ENCODE peak calls at places on chromosomes 2 and 18, in eight cellular contexts. One of them, this sample, is unnamed.

GRCh38 chr2:37648316-37649011 is 23.0 kb downstream of the CDC42EP3 start:
- DNase-seq in cardiac muscle cell: no peak
- DNase-seq in HCT116: no peak
- DNase-seq in effector memory CD4-positive, alpha-beta T cell: peak; percentile 35
- DNase-seq in CD8-positive, alpha-beta memory T cell: peak; percentile 61
- DNase-seq in iPS DF 6.9: no peak
- DNase-seq in CD4-positive, alpha-beta T cell: no peak
- DNase-seq in upper lobe of right lung: peak; percentile 78
- DNase-seq in this sample: peak; percentile 52

GRCh38 chr2:135304694-135305093 is 226.3 kb downstream of the ZRANB3 start:
- DNase-seq in cardiac muscle cell: no peak
- DNase-seq in HCT116: no peak
- DNase-seq in effector memory CD4-positive, alpha-beta T cell: no peak
- DNase-seq in CD8-positive, alpha-beta memory T cell: no peak
- DNase-seq in iPS DF 6.9: no peak
- DNase-seq in CD4-positive, alpha-beta T cell: no peak
- DNase-seq in upper lobe of right lung: no peak
- DNase-seq in this sample: no peak

GRCh38 chr2:219997341-219997851 is 370.0 kb downstream of the SLC4A3 start:
- DNase-seq in cardiac muscle cell: peak; percentile 74
- DNase-seq in HCT116: no peak
- DNase-seq in effector memory CD4-positive, alpha-beta T cell: no peak
- DNase-seq in CD8-positive, alpha-beta memory T cell: no peak
- DNase-seq in iPS DF 6.9: peak; percentile 66
- DNase-seq in CD4-positive, alpha-beta T cell: no peak
- DNase-seq in upper lobe of right lung: no peak
- DNase-seq in this sample: no peak

GRCh38 chr2:85650456-85650855 is 17.5 kb downstream of the SFTPB start:
- DNase-seq in cardiac muscle cell: no peak
- DNase-seq in HCT116: no peak
- DNase-seq in effector memory CD4-positive, alpha-beta T cell: no peak
- DNase-seq in CD8-positive, alpha-beta memory T cell: no peak
- DNase-seq in iPS DF 6.9: no peak
- DNase-seq in CD4-positive, alpha-beta T cell: no peak
- DNase-seq in upper lobe of right lung: no peak
- DNase-seq in this sample: no peak

GRCh38 chr2:151817929-151818328 is 10.3 kb downstream of the ARL5A start:
- DNase-seq in cardiac muscle cell: no peak
- DNase-seq in HCT116: no peak
- DNase-seq in effector memory CD4-positive, alpha-beta T cell: no peak
- DNase-seq in CD8-positive, alpha-beta memory T cell: no peak
- DNase-seq in iPS DF 6.9: no peak
- DNase-seq in CD4-positive, alpha-beta T cell: no peak
- DNase-seq in upper lobe of right lung: no peak
- DNase-seq in this sample: no peak

GRCh38 chr2:60486067-60486466 is 67.4 kb downstream of the BCL11A start:
- DNase-seq in cardiac muscle cell: no peak
- DNase-seq in HCT116: no peak
- DNase-seq in effector memory CD4-positive, alpha-beta T cell: no peak
- DNase-seq in CD8-positive, alpha-beta memory T cell: no peak
- DNase-seq in iPS DF 6.9: no peak
- DNase-seq in CD4-positive, alpha-beta T cell: no peak
- DNase-seq in upper lobe of right lung: no peak
- DNase-seq in this sample: no peak

GRCh38 chr2:85902496-85902895 is 13.7 kb upstream of the ST3GAL5 start:
- DNase-seq in cardiac muscle cell: no peak
- DNase-seq in HCT116: no peak
- DNase-seq in effector memory CD4-positive, alpha-beta T cell: no peak
- DNase-seq in CD8-positive, alpha-beta memory T cell: no peak
- DNase-seq in iPS DF 6.9: no peak
- DNase-seq in CD4-positive, alpha-beta T cell: no peak
- DNase-seq in upper lobe of right lung: no peak
- DNase-seq in this sample: no peak

GRCh38 chr2:233901367-233901766 is 15.8 kb upstream of the TRPM8 start:
- DNase-seq in cardiac muscle cell: no peak
- DNase-seq in HCT116: no peak
- DNase-seq in effector memory CD4-positive, alpha-beta T cell: no peak
- DNase-seq in CD8-positive, alpha-beta memory T cell: no peak
- DNase-seq in iPS DF 6.9: no peak
- DNase-seq in CD4-positive, alpha-beta T cell: no peak
- DNase-seq in upper lobe of right lung: no peak
- DNase-seq in this sample: no peak

GRCh38 chr2:9248363-9248762 is 41.8 kb downstream of the ASAP2 start:
- DNase-seq in cardiac muscle cell: no peak
- DNase-seq in HCT116: no peak
- DNase-seq in effector memory CD4-positive, alpha-beta T cell: no peak
- DNase-seq in CD8-positive, alpha-beta memory T cell: no peak
- DNase-seq in iPS DF 6.9: no peak
- DNase-seq in CD4-positive, alpha-beta T cell: no peak
- DNase-seq in upper lobe of right lung: no peak
- DNase-seq in this sample: no peak

GRCh38 chr2:36374586-36374985 is 19.0 kb downstream of the CRIM1 start:
- DNase-seq in cardiac muscle cell: no peak
- DNase-seq in HCT116: no peak
- DNase-seq in effector memory CD4-positive, alpha-beta T cell: no peak
- DNase-seq in CD8-positive, alpha-beta memory T cell: no peak
- DNase-seq in iPS DF 6.9: no peak
- DNase-seq in CD4-positive, alpha-beta T cell: no peak
- DNase-seq in upper lobe of right lung: no peak
- DNase-seq in this sample: no peak

GRCh38 chr18:11585596-11585995 is 23.8 kb upstream of the SLC35G4 start:
- DNase-seq in cardiac muscle cell: no peak
- DNase-seq in HCT116: no peak
- DNase-seq in effector memory CD4-positive, alpha-beta T cell: no peak
- DNase-seq in CD8-positive, alpha-beta memory T cell: no peak
- DNase-seq in iPS DF 6.9: no peak
- DNase-seq in CD4-positive, alpha-beta T cell: no peak
- DNase-seq in upper lobe of right lung: no peak
- DNase-seq in this sample: no peak

GRCh38 chr2:195498176-195498575 is 158.8 kb upstream of the SLC39A10 start:
- DNase-seq in cardiac muscle cell: peak; percentile 33
- DNase-seq in HCT116: peak; percentile 33
- DNase-seq in effector memory CD4-positive, alpha-beta T cell: peak; percentile 31
- DNase-seq in CD8-positive, alpha-beta memory T cell: peak; percentile 51
- DNase-seq in iPS DF 6.9: peak; percentile 22
- DNase-seq in CD4-positive, alpha-beta T cell: peak; percentile 55
- DNase-seq in upper lobe of right lung: no peak
- DNase-seq in this sample: peak; percentile 64

GRCh38 chr2:195575879-195576391 is 81.1 kb upstream of the SLC39A10 start:
- DNase-seq in cardiac muscle cell: no peak
- DNase-seq in HCT116: peak; percentile 24
- DNase-seq in effector memory CD4-positive, alpha-beta T cell: no peak
- DNase-seq in CD8-positive, alpha-beta memory T cell: no peak
- DNase-seq in iPS DF 6.9: no peak
- DNase-seq in CD4-positive, alpha-beta T cell: no peak
- DNase-seq in upper lobe of right lung: no peak
- DNase-seq in this sample: no peak

GRCh38 chr2:82198809-82199492 is 1894.4 kb upstream of the LRRTM1 start:
- DNase-seq in cardiac muscle cell: no peak
- DNase-seq in HCT116: no peak
- DNase-seq in effector memory CD4-positive, alpha-beta T cell: no peak
- DNase-seq in CD8-positive, alpha-beta memory T cell: no peak
- DNase-seq in iPS DF 6.9: peak; percentile 57
- DNase-seq in CD4-positive, alpha-beta T cell: no peak
- DNase-seq in upper lobe of right lung: no peak
- DNase-seq in this sample: no peak

GRCh38 chr2:224252601-224253000 is 149.3 kb downstream of the FAM124B start:
- DNase-seq in cardiac muscle cell: no peak
- DNase-seq in HCT116: no peak
- DNase-seq in effector memory CD4-positive, alpha-beta T cell: no peak
- DNase-seq in CD8-positive, alpha-beta memory T cell: no peak
- DNase-seq in iPS DF 6.9: no peak
- DNase-seq in CD4-positive, alpha-beta T cell: no peak
- DNase-seq in upper lobe of right lung: no peak
- DNase-seq in this sample: no peak

GRCh38 chr2:119116411-119117295 is 41.9 kb downstream of the C1QL2 start:
- DNase-seq in cardiac muscle cell: no peak
- DNase-seq in HCT116: no peak
- DNase-seq in effector memory CD4-positive, alpha-beta T cell: no peak
- DNase-seq in CD8-positive, alpha-beta memory T cell: no peak
- DNase-seq in iPS DF 6.9: no peak
- DNase-seq in CD4-positive, alpha-beta T cell: no peak
- DNase-seq in upper lobe of right lung: no peak
- DNase-seq in this sample: no peak

GRCh38 chr2:47274054-47274779 is 119.1 kb upstream of the STPG4 start:
- DNase-seq in cardiac muscle cell: no peak
- DNase-seq in HCT116: no peak
- DNase-seq in effector memory CD4-positive, alpha-beta T cell: no peak
- DNase-seq in CD8-positive, alpha-beta memory T cell: no peak
- DNase-seq in iPS DF 6.9: no peak
- DNase-seq in CD4-positive, alpha-beta T cell: no peak
- DNase-seq in upper lobe of right lung: no peak
- DNase-seq in this sample: no peak
- H3K27ac ChIP-seq in cardiac muscle cell: no peak overlapping the region
- H3K27ac ChIP-seq in HCT116: no peak overlapping the region
- H3K27ac ChIP-seq in effector memory CD4-positive, alpha-beta T cell: no peak overlapping the region
- H3K27ac ChIP-seq in CD8-positive, alpha-beta memory T cell: no peak overlapping the region
- H3K27ac ChIP-seq in iPS DF 6.9: no peak overlapping the region
- H3K27ac ChIP-seq in CD4-positive, alpha-beta T cell: no peak overlapping the region
- H3K27ac ChIP-seq in upper lobe of right lung: no peak overlapping the region
- H3K27ac ChIP-seq in this sample: no peak overlapping the region

DNA sequence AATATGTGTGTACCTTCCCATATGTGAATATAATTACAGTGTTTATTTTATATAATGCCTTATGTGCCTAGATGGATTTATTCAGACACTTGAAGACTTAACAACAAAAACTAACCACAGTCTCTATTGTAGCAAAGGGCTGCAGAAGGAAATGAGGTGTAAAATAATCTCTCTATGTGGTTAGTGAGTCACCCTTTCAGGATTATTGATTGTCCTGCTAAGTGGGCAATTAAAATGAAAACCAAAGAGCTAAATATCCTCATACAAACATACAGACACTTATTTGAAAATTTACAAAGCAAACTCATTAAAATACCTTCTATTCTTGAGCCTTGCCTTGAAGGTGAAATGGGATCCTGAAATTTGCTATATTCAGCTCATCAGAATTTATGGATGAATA is 27.7 kb upstream of the DCC start:
- DNase-seq in cardiac muscle cell: no peak
- DNase-seq in HCT116: no peak
- DNase-seq in effector memory CD4-positive, alpha-beta T cell: no peak
- DNase-seq in CD8-positive, alpha-beta memory T cell: no peak
- DNase-seq in iPS DF 6.9: no peak
- DNase-seq in CD4-positive, alpha-beta T cell: no peak
- DNase-seq in upper lobe of right lung: no peak
- DNase-seq in this sample: no peak
- H3K9me3 ChIP-seq in cardiac muscle cell: no peaks in the 10 kb centered on the region
- H3K9me3 ChIP-seq in HCT116: peaks cover 9% of the 10 kb centered on the region
- H3K9me3 ChIP-seq in effector memory CD4-positive, alpha-beta T cell: no peaks in the 10 kb centered on the region
- H3K9me3 ChIP-seq in CD8-positive, alpha-beta memory T cell: no peaks in the 10 kb centered on the region
- H3K9me3 ChIP-seq in iPS DF 6.9: no peaks in the 10 kb centered on the region
- H3K9me3 ChIP-seq in CD4-positive, alpha-beta T cell: no peaks in the 10 kb centered on the region
- H3K9me3 ChIP-seq in upper lobe of right lung: no peaks in the 10 kb centered on the region
- H3K9me3 ChIP-seq in this sample: no peaks in the 10 kb centered on the region

GRCh38 chr2:20668470-20668869 is 1.5 kb downstream of the GDF7 start:
- DNase-seq in cardiac muscle cell: no peak
- DNase-seq in HCT116: no peak
- DNase-seq in effector memory CD4-positive, alpha-beta T cell: no peak
- DNase-seq in CD8-positive, alpha-beta memory T cell: no peak
- DNase-seq in iPS DF 6.9: no peak
- DNase-seq in CD4-positive, alpha-beta T cell: no peak
- DNase-seq in upper lobe of right lung: no peak
- DNase-seq in this sample: no peak

GRCh38 chr2:20669609-20670314 is 2.8 kb downstream of the GDF7 start:
- DNase-seq in cardiac muscle cell: no peak
- DNase-seq in HCT116: no peak
- DNase-seq in effector memory CD4-positive, alpha-beta T cell: no peak
- DNase-seq in CD8-positive, alpha-beta memory T cell: no peak
- DNase-seq in iPS DF 6.9: no peak
- DNase-seq in CD4-positive, alpha-beta T cell: no peak
- DNase-seq in upper lobe of right lung: peak; percentile 56
- DNase-seq in this sample: no peak

GRCh38 chr2:20667531-20668401 is 822 bp downstream of the GDF7 start:
- DNase-seq in cardiac muscle cell: no peak
- DNase-seq in HCT116: no peak
- DNase-seq in effector memory CD4-positive, alpha-beta T cell: no peak
- DNase-seq in CD8-positive, alpha-beta memory T cell: no peak
- DNase-seq in iPS DF 6.9: no peak
- DNase-seq in CD4-positive, alpha-beta T cell: no peak
- DNase-seq in upper lobe of right lung: peak; percentile 63
- DNase-seq in this sample: no peak

GRCh38 chr2:20670315-20671035 is 3.5 kb downstream of the GDF7 start:
- DNase-seq in cardiac muscle cell: no peak
- DNase-seq in HCT116: no peak
- DNase-seq in effector memory CD4-positive, alpha-beta T cell: no peak
- DNase-seq in CD8-positive, alpha-beta memory T cell: no peak
- DNase-seq in iPS DF 6.9: no peak
- DNase-seq in CD4-positive, alpha-beta T cell: no peak
- DNase-seq in upper lobe of right lung: peak; percentile 56
- DNase-seq in this sample: no peak

DNA sequence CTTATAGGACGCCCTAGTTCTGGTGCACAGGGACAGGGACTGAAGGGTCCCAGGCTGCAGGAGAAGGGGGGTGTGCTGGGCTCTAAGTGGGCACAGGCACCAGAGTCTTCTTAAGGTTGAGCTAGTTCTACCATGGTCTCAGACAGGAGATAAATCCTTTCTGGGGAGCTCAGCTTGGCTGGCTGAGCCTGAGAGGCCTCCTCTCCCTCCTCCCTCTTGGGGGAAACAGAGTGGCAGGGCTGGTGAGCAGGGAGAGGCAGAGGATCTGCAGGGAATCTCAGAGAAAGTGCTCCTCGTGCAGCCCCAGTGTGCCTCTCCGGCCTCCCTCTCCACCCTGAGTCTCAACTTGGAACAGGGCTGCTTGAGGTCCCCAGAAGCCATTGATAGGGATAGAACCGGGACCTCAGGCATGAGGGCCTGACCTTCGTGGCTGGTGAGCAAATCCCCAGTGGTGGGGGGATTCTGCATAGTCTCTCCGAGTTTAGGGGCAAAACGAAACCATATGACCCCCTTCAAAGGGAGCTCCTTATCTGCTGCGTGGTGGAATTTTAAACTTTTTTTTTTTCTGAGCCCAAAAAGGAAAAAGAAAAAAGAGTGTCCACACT is 2.0 kb downstream of the GDF7 start:
- DNase-seq in cardiac muscle cell: no peak
- DNase-seq in HCT116: no peak
- DNase-seq in effector memory CD4-positive, alpha-beta T cell: no peak
- DNase-seq in CD8-positive, alpha-beta memory T cell: no peak
- DNase-seq in iPS DF 6.9: no peak
- DNase-seq in CD4-positive, alpha-beta T cell: no peak
- DNase-seq in upper lobe of right lung: peak; percentile 42
- DNase-seq in this sample: no peak
- H3K27ac ChIP-seq in cardiac muscle cell: no peak overlapping the region
- H3K27ac ChIP-seq in HCT116: no peak overlapping the region
- H3K27ac ChIP-seq in effector memory CD4-positive, alpha-beta T cell: no peak overlapping the region
- H3K27ac ChIP-seq in CD8-positive, alpha-beta memory T cell: no peak overlapping the region
- H3K27ac ChIP-seq in iPS DF 6.9: no peak overlapping the region
- H3K27ac ChIP-seq in CD4-positive, alpha-beta T cell: no peak overlapping the region
- H3K27ac ChIP-seq in upper lobe of right lung: no peak overlapping the region
- H3K27ac ChIP-seq in this sample: no peak overlapping the region

DNA sequence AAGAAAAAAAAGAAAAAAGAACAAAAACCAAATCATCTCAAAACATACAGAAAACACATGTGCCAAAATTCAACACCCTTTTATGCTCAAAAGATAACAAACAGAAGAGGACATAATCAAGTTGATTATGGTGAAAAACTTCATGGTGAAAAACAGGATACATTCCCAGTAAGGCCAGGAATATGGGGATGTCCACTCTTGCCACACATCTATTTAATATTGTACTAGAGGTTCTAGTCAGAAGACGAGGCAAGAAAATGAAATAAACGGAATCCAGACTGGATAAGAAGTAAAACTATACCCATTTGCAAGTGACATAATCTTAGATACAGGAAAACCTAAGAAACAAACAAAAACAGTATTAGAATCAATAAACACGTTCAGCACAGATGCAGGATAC is 40.8 kb downstream of the MAP3K2 start:
- DNase-seq in cardiac muscle cell: no peak
- DNase-seq in HCT116: no peak
- DNase-seq in effector memory CD4-positive, alpha-beta T cell: no peak
- DNase-seq in CD8-positive, alpha-beta memory T cell: no peak
- DNase-seq in iPS DF 6.9: no peak
- DNase-seq in CD4-positive, alpha-beta T cell: no peak
- DNase-seq in upper lobe of right lung: no peak
- DNase-seq in this sample: no peak
- H3K9me3 ChIP-seq in cardiac muscle cell: no peaks in the 10 kb centered on the region
- H3K9me3 ChIP-seq in HCT116: no peaks in the 10 kb centered on the region
- H3K9me3 ChIP-seq in effector memory CD4-positive, alpha-beta T cell: no peaks in the 10 kb centered on the region
- H3K9me3 ChIP-seq in CD8-positive, alpha-beta memory T cell: no peaks in the 10 kb centered on the region
- H3K9me3 ChIP-seq in iPS DF 6.9: no peaks in the 10 kb centered on the region
- H3K9me3 ChIP-seq in CD4-positive, alpha-beta T cell: no peaks in the 10 kb centered on the region
- H3K9me3 ChIP-seq in upper lobe of right lung: no peaks in the 10 kb centered on the region
- H3K9me3 ChIP-seq in this sample: no peaks in the 10 kb centered on the region

This sample was measured in CD4-positive, alpha-beta memory T cell.